ENCODE peak calls at places on chromosomes 12 and 14, in five cellular contexts. F is neural crest cell; P is fibroblast of lung; V is mammary epithelial cell; O is CD8-positive, alpha-beta T cell. T is an unnamed sample.

GRCh38 chr14:96997269-96997668 is 200.1 kb downstream of the VRK1 start:
- DNase-seq in F (no peak), P (no peak), V (no peak), O (no peak), T (no peak)

GRCh38 chr12:100375023-100375737 is 18.3 kb downstream of the SLC17A8 start:
- DNase-seq in F (no peak), P (peak; percentile 53), V (no peak), O (no peak), T (no peak)

GRCh38 chr14:53978194-53978593 is 21.6 kb upstream of the BMP4 start:
- DNase-seq in F (no peak), P (no peak), V (no peak), O (no peak), T (no peak)

GRCh38 chr12:96948782-96949181 is 41.7 kb downstream of the NEDD1 start:
- DNase-seq in F (no peak), P (no peak), V (no peak), O (no peak), T (no peak)

GRCh38 chr12:6958609-6959375 is 7.6 kb downstream of the PTPN6 start:
- DNase-seq in F (no peak), P (no peak), V (no peak), O (peak; percentile 80), T (no peak)

GRCh38 chr12:12976366-12976765 is 23.7 kb downstream of the HEBP1 start:
- DNase-seq in F (no peak), P (peak; percentile 96), V (peak; percentile 92), O (no peak), T (no peak)

GRCh38 chr12:116053479-116054195 is 223.9 kb downstream of the MED13L start:
- DNase-seq in F (no peak), P (peak; percentile 95), V (peak; percentile 14), O (no peak), T (no peak)

GRCh38 chr12:114400395-114400794 is 5.5 kb downstream of the TBX5 start:
- DNase-seq in F (no peak), P (no peak), V (no peak), O (no peak), T (no peak)

GRCh38 chr12:74608376-74608775 is 70.7 kb downstream of the ATXN7L3B start:
- DNase-seq in F (no peak), P (no peak), V (no peak), O (no peak), T (no peak)

GRCh38 chr12:130870442-130871285 is 1.2 kb upstream of the RAN start:
- DNase-seq in F (peak; percentile 44), P (peak; percentile 93), V (peak; percentile 80), O (peak; percentile 76), T (peak; percentile 61)

GRCh38 chr14:56751471-56751870 is 58.8 kb downstream of the OTX2 start:
- DNase-seq in F (no peak), P (no peak), V (no peak), O (no peak), T (no peak)
- TF ChIP-seq CTCF in F (peak; percentile 35), P (no peak), V (no peak), O (no peak), T (no peak)

GRCh38 chr14:58414845-58415244 is 12.5 kb downstream of the TIMM9 start:
- DNase-seq in F (no peak), P (no peak), V (no peak), O (no peak), T (no peak)
- TF ChIP-seq CTCF in F (peak; percentile 28), P (no peak), V (no peak), O (no peak), T (no peak)

GRCh38 chr14:101797785-101798342 is 36.4 kb downstream of the PPP2R5C start:
- DNase-seq in F (no peak), P (no peak), V (no peak), O (no peak), T (no peak)
- TF ChIP-seq CTCF in F (no peak), P (no peak), V (no peak), O (no peak), T (no peak)

GRCh38 chr14:32998433-32998832 is 59.8 kb downstream of the NPAS3 start:
- DNase-seq in F (no peak), P (peak; percentile 36), V (peak; percentile 9), O (no peak), T (no peak)
- TF ChIP-seq CTCF in F (peak; percentile 42), P (peak; percentile 61), V (peak; percentile 44), O (no peak), T (no peak)